ENCODE peak calls at places on chromosomes 2 and 18, in eight cellular contexts. One of them, this sample, is unnamed.

GRCh38 chr18:23761941-23762340 is 72.7 kb downstream of the LAMA3 start:
- DNase-seq in GM23248: no peak
- DNase-seq in NCI-H510A treated with DMSO at 0.1 percent for 48 hours: peak; percentile 14
- DNase-seq in mucosa of gallbladder: no peak
- DNase-seq in CD4-positive, alpha-beta memory T cell: no peak
- DNase-seq in HFF-Myc: no peak
- DNase-seq in stomach: no peak
- DNase-seq in amygdala: no peak
- DNase-seq in this sample: no peak

GRCh38 chr2:233058717-233059546 is 1.2 kb upstream of the INPP5D start:
- DNase-seq in CD4-positive, alpha-beta memory T cell: no peak
- DNase-seq in stomach: peak; percentile 23
- DNase-seq in amygdala: no peak
- DNase-seq in HFF-Myc: no peak
- DNase-seq in GM23248: no peak
- DNase-seq in NCI-H510A treated with DMSO at 0.1 percent for 48 hours: no peak
- DNase-seq in mucosa of gallbladder: no peak
- DNase-seq in this sample: no peak

GRCh38 chr2:35891936-35892335 is 463.6 kb upstream of the CRIM1 start:
- DNase-seq in NCI-H510A treated with DMSO at 0.1 percent for 48 hours: no peak
- DNase-seq in stomach: no peak
- DNase-seq in GM23248: no peak
- DNase-seq in mucosa of gallbladder: no peak
- DNase-seq in CD4-positive, alpha-beta memory T cell: no peak
- DNase-seq in HFF-Myc: no peak
- DNase-seq in amygdala: no peak
- DNase-seq in this sample: no peak

GRCh38 chr2:238649936-238650518 is 197.9 kb upstream of the TWIST2 start:
- DNase-seq in HFF-Myc: no peak
- DNase-seq in mucosa of gallbladder: no peak
- DNase-seq in amygdala: no peak
- DNase-seq in CD4-positive, alpha-beta memory T cell: no peak
- DNase-seq in GM23248: no peak
- DNase-seq in NCI-H510A treated with DMSO at 0.1 percent for 48 hours: no peak
- DNase-seq in stomach: no peak
- DNase-seq in this sample: no peak

GRCh38 chr2:23532311-23533013 is 147.5 kb downstream of the KLHL29 start:
- DNase-seq in NCI-H510A treated with DMSO at 0.1 percent for 48 hours: no peak
- DNase-seq in mucosa of gallbladder: no peak
- DNase-seq in amygdala: no peak
- DNase-seq in CD4-positive, alpha-beta memory T cell: peak; percentile 35
- DNase-seq in stomach: no peak
- DNase-seq in GM23248: no peak
- DNase-seq in HFF-Myc: no peak
- DNase-seq in this sample: no peak

GRCh38 chr2:39202639-39203369 is 41.0 kb downstream of the CDKL4 start:
- DNase-seq in NCI-H510A treated with DMSO at 0.1 percent for 48 hours: no peak
- DNase-seq in mucosa of gallbladder: no peak
- DNase-seq in GM23248: peak; percentile 18
- DNase-seq in CD4-positive, alpha-beta memory T cell: no peak
- DNase-seq in HFF-Myc: peak; percentile 2
- DNase-seq in stomach: no peak
- DNase-seq in amygdala: no peak
- DNase-seq in this sample: no peak

GRCh38 chr2:158998486-158999248 is 30.2 kb downstream of the TANC1 start:
- DNase-seq in GM23248: peak; percentile 44
- DNase-seq in CD4-positive, alpha-beta memory T cell: no peak
- DNase-seq in NCI-H510A treated with DMSO at 0.1 percent for 48 hours: no peak
- DNase-seq in HFF-Myc: no peak
- DNase-seq in mucosa of gallbladder: no peak
- DNase-seq in stomach: no peak
- DNase-seq in amygdala: no peak
- DNase-seq in this sample: no peak

GRCh38 chr2:97797355-97797754 is 84.0 kb downstream of the ZAP70 start:
- DNase-seq in NCI-H510A treated with DMSO at 0.1 percent for 48 hours: no peak
- DNase-seq in GM23248: no peak
- DNase-seq in HFF-Myc: no peak
- DNase-seq in CD4-positive, alpha-beta memory T cell: no peak
- DNase-seq in stomach: no peak
- DNase-seq in mucosa of gallbladder: no peak
- DNase-seq in amygdala: no peak
- DNase-seq in this sample: no peak

GRCh38 chr2:44301111-44301510 is 25.8 kb downstream of the SLC3A1 start:
- DNase-seq in stomach: no peak
- DNase-seq in GM23248: no peak
- DNase-seq in NCI-H510A treated with DMSO at 0.1 percent for 48 hours: no peak
- DNase-seq in HFF-Myc: no peak
- DNase-seq in CD4-positive, alpha-beta memory T cell: no peak
- DNase-seq in amygdala: no peak
- DNase-seq in mucosa of gallbladder: no peak
- DNase-seq in this sample: no peak

GRCh38 chr2:187310696-187311095 is 137.4 kb downstream of the CALCRL start:
- DNase-seq in CD4-positive, alpha-beta memory T cell: no peak
- DNase-seq in mucosa of gallbladder: no peak
- DNase-seq in GM23248: peak; percentile 47
- DNase-seq in amygdala: no peak
- DNase-seq in HFF-Myc: no peak
- DNase-seq in stomach: no peak
- DNase-seq in NCI-H510A treated with DMSO at 0.1 percent for 48 hours: no peak
- DNase-seq in this sample: no peak

GRCh38 chr2:66748939-66749338 is 314.0 kb downstream of the MEIS1 start:
- DNase-seq in mucosa of gallbladder: no peak
- DNase-seq in amygdala: no peak
- DNase-seq in NCI-H510A treated with DMSO at 0.1 percent for 48 hours: peak; percentile 11
- DNase-seq in CD4-positive, alpha-beta memory T cell: no peak
- DNase-seq in GM23248: no peak
- DNase-seq in stomach: no peak
- DNase-seq in HFF-Myc: no peak
- DNase-seq in this sample: no peak

GRCh38 chr2:21013043-21013816 is 30.6 kb downstream of the APOB start:
- DNase-seq in HFF-Myc: no peak
- DNase-seq in NCI-H510A treated with DMSO at 0.1 percent for 48 hours: no peak
- DNase-seq in mucosa of gallbladder: no peak
- DNase-seq in GM23248: no peak
- DNase-seq in stomach: no peak
- DNase-seq in amygdala: no peak
- DNase-seq in CD4-positive, alpha-beta memory T cell: no peak
- DNase-seq in this sample: no peak

GRCh38 chr2:221997100-221997499 is 301.7 kb downstream of the PAX3 start:
- DNase-seq in CD4-positive, alpha-beta memory T cell: no peak
- DNase-seq in GM23248: peak; percentile 55
- DNase-seq in amygdala: no peak
- DNase-seq in HFF-Myc: peak; percentile 85
- DNase-seq in stomach: no peak
- DNase-seq in mucosa of gallbladder: no peak
- DNase-seq in NCI-H510A treated with DMSO at 0.1 percent for 48 hours: no peak
- DNase-seq in this sample: no peak

GRCh38 chr2:32058130-32058529 is 5.2 kb upstream of the SPAST start:
- DNase-seq in HFF-Myc: no peak
- DNase-seq in CD4-positive, alpha-beta memory T cell: no peak
- DNase-seq in GM23248: peak; percentile 19
- DNase-seq in stomach: no peak
- DNase-seq in mucosa of gallbladder: no peak
- DNase-seq in amygdala: no peak
- DNase-seq in NCI-H510A treated with DMSO at 0.1 percent for 48 hours: no peak
- DNase-seq in this sample: no peak